ENCODE peak calls at places on chromosomes 2 and 18, in six cellular contexts. K, J, B, E, M and C are unnamed samples.

GRCh38 chr2:26237868-26238267 is 6.6 kb downstream of the HADHA start:
- DNase-seq in K (no peak), J (no peak), B (no peak), E (no peak), M (no peak), C (no peak)

GRCh38 chr2:164967349-164967748 is 12.0 kb upstream of the SLC38A11 start:
- DNase-seq in K (no peak), J (no peak), B (no peak), E (no peak), M (no peak), C (no peak)

GRCh38 chr2:69381337-69381737 is 5.7 kb downstream of the GFPT1 start:
- DNase-seq in K (no peak), J (peak; percentile 60), B (no peak), E (no peak), M (no peak), C (peak; percentile 50)

GRCh38 chr18:12904012-12904516 is 20.0 kb upstream of the PTPN2 start:
- DNase-seq in K (no peak), J (no peak), B (no peak), E (no peak), M (no peak), C (no peak)

GRCh38 chr18:60123031-60123430 is 223.2 kb downstream of the PMAIP1 start:
- DNase-seq in K (no peak), J (no peak), B (no peak), E (no peak), M (no peak), C (no peak)

GRCh38 chr2:38551171-38551570 is 51.6 kb downstream of the HNRNPLL start:
- DNase-seq in K (no peak), J (no peak), B (no peak), E (no peak), M (no peak), C (no peak)

GRCh38 chr2:99084256-99084655 is 57.3 kb upstream of the C2orf15 start:
- DNase-seq in K (no peak), J (no peak), B (no peak), E (peak; percentile 45), M (no peak), C (no peak)

GRCh38 chr2:238138331-238139102 is at the start of gene KLHL30:
- DNase-seq in K (no peak), J (no peak), B (no peak), E (no peak), M (peak; percentile 93), C (no peak)

GRCh38 chr2:1868683-1869141 is 124.4 kb upstream of the PXDN start:
- DNase-seq in K (no peak), J (no peak), B (no peak), E (peak; percentile 51), M (no peak), C (no peak)

GRCh38 chr2:103172821-103173220 is 411.0 kb downstream of the TMEM182 start:
- DNase-seq in K (no peak), J (no peak), B (no peak), E (no peak), M (no peak), C (no peak)

GRCh38 chr2:239720411-239721365 is 304.5 kb downstream of the NDUFA10 start:
- DNase-seq in K (no peak), J (no peak), B (no peak), E (no peak), M (peak; percentile 28), C (peak; percentile 24)

GRCh38 chr18:21291106-21291505 is 49.1 kb downstream of the GREB1L start:
- DNase-seq in K (no peak), J (no peak), B (no peak), E (no peak), M (no peak), C (no peak)

GRCh38 chr2:25215948-25216679 is 47.7 kb upstream of the POMC start:
- DNase-seq in K (peak; percentile 40), J (no peak), B (peak; percentile 88), E (peak; percentile 94), M (peak; percentile 85), C (peak; percentile 75)

GRCh38 chr2:26033270-26033768 is 565 bp upstream of the RAB10 start:
- DNase-seq in K (no peak), J (peak; percentile 71), B (no peak), E (peak; percentile 88), M (no peak), C (peak; percentile 91)

GRCh38 chr18:77105021-77105420 is 27.6 kb downstream of the MBP start:
- DNase-seq in K (no peak), J (no peak), B (no peak), E (no peak), M (no peak), C (no peak)
- H3K4me1 ChIP-seq in K (peaks cover 60% of the 10 kb centered on the region), J (peaks cover 47% of the 10 kb centered on the region), B (peaks cover 93% of the 10 kb centered on the region), E (peaks cover 15% of the 10 kb centered on the region), M (peaks cover 74% of the 10 kb centered on the region), C (peaks cover 62% of the 10 kb centered on the region)

GRCh38 chr2:241859017-241859435 is 332 bp upstream of the PDCD1 start:
- DNase-seq in K (no peak), J (no peak), B (no peak), E (no peak), M (no peak), C (no peak)

GRCh38 chr2:241859436-241860183 is 916 bp upstream of the PDCD1 start:
- DNase-seq in K (peak; percentile 54), J (peak; percentile 36), B (peak; percentile 54), E (no peak), M (peak; percentile 74), C (peak; percentile 84)

GRCh38 chr2:241862093-241862492 is 3.4 kb upstream of the PDCD1 start:
- DNase-seq in K (no peak), J (no peak), B (no peak), E (peak; percentile 44), M (no peak), C (no peak)

GRCh38 chr2:241861264-241861663 is 2.6 kb upstream of the PDCD1 start:
- DNase-seq in K (no peak), J (no peak), B (no peak), E (no peak), M (no peak), C (no peak)

GRCh38 chr2:241860184-241861078 is 1.7 kb upstream of the PDCD1 start:
- DNase-seq in K (no peak), J (no peak), B (no peak), E (no peak), M (peak; percentile 57), C (peak; percentile 24)
- H3K4me1 ChIP-seq in K (peaks cover 20% of the 10 kb centered on the region), J (no peaks in the 10 kb centered on the region), B (peaks cover 51% of the 10 kb centered on the region), E (peaks cover 7% of the 10 kb centered on the region), M (peaks cover 14% of the 10 kb centered on the region), C (peaks cover 5% of the 10 kb centered on the region)

GRCh38 chr2:78814331-78814986 is 211.0 kb upstream of the REG3G start:
- DNase-seq in K (no peak), J (no peak), B (no peak), E (no peak), M (no peak), C (no peak)
- H3K4me1 ChIP-seq in K (no peaks in the 10 kb centered on the region), J (no peaks in the 10 kb centered on the region), B (no peaks in the 10 kb centered on the region), E (no peaks in the 10 kb centered on the region), M (no peaks in the 10 kb centered on the region), C (no peaks in the 10 kb centered on the region)

GRCh38 chr2:10917927-10918326 is 6.2 kb downstream of the KCNF1 start:
- DNase-seq in K (no peak), J (no peak), B (no peak), E (no peak), M (no peak), C (no peak)

GRCh38 chr2:10918661-10919414 is 7.1 kb downstream of the KCNF1 start:
- DNase-seq in K (no peak), J (peak; percentile 60), B (no peak), E (no peak), M (no peak), C (no peak)

GRCh38 chr2:10919776-10920606 is 8.3 kb downstream of the KCNF1 start:
- DNase-seq in K (no peak), J (no peak), B (no peak), E (peak; percentile 52), M (no peak), C (no peak)

GRCh38 chr2:10920764-10921468 is 9.2 kb downstream of the KCNF1 start:
- DNase-seq in K (no peak), J (no peak), B (no peak), E (no peak), M (no peak), C (no peak)

GRCh38 chr2:10919415-10919775 is 7.7 kb downstream of the KCNF1 start:
- DNase-seq in K (no peak), J (no peak), B (no peak), E (no peak), M (no peak), C (no peak)
- H3K4me1 ChIP-seq in K (no peaks in the 10 kb centered on the region), J (peaks cover 11% of the 10 kb centered on the region), B (no peaks in the 10 kb centered on the region), E (peaks cover 10% of the 10 kb centered on the region), M (no peaks in the 10 kb centered on the region), C (no peaks in the 10 kb centered on the region)

DNA sequence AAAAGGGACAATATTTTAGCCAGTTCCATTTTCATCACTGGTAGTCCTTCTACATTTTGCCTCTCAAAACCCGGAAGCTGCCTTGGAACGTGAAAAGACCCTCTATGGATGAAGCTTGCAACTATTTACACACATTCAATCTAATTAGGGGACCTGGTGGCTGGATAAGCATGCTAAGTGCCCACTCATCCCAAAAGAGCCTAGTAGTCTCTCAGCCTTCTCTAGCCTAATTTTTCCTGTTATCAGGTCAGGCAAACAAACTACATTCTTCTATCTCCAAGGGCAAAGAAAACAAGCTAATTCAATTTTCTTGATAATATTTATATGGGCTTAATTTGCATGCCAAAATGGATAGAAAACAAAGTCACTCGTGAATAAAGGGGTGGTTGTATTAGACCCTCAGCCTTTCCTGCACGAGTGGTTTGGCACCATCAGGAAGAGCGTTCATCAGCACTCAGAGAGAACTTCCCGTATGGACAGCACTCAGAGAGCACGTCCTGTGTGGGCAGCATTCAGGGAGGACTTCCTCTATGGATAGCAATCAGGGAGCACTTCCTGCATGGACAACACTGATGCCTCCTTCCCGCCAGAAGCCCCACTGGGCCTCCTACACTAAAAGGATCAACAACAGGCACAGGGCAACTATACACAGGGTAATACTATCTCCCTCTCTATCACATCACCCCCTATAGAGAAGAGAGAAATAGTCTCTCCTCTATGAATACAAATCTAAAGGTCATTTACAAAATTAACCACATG is 122.2 kb downstream of the RBMS1 start:
- DNase-seq in K (no peak), J (no peak), B (no peak), E (no peak), M (no peak), C (peak; percentile 60)
- H3K4me1 ChIP-seq in K (peaks cover 87% of the 10 kb centered on the region), J (peaks cover 39% of the 10 kb centered on the region), B (peaks cover 74% of the 10 kb centered on the region), E (peaks cover 76% of the 10 kb centered on the region), M (peaks cover 99% of the 10 kb centered on the region), C (peaks cover 99% of the 10 kb centered on the region)